ENCODE peak calls at places on chromosomes 13 and 19, in four cellular contexts. One of them, this sample, is unnamed.

GRCh38 chr19:42547927-42548326 is 19.6 kb upstream of the CEACAM1 start:
- DNase-seq in OCI-LY7: no peak
- DNase-seq in fibroblast of mammary gland: no peak
- DNase-seq in foreskin fibroblast: no peak
- DNase-seq in this sample: no peak

GRCh38 chr19:28394705-28395104 is 818.2 kb downstream of the UQCRFS1 start:
- DNase-seq in OCI-LY7: peak; percentile 51
- DNase-seq in fibroblast of mammary gland: no peak
- DNase-seq in foreskin fibroblast: no peak
- DNase-seq in this sample: no peak

GRCh38 chr13:112333756-112334543 is 42.2 kb upstream of the SPACA7 start:
- DNase-seq in OCI-LY7: no peak
- DNase-seq in fibroblast of mammary gland: peak; percentile 11
- DNase-seq in foreskin fibroblast: no peak
- DNase-seq in this sample: no peak

GRCh38 chr13:36360863-36361262 is 14.7 kb upstream of the SPART start:
- DNase-seq in OCI-LY7: no peak
- DNase-seq in fibroblast of mammary gland: no peak
- DNase-seq in foreskin fibroblast: no peak
- DNase-seq in this sample: no peak

GRCh38 chr13:20191902-20192469 is 752 bp downstream of the GJB2 start:
- DNase-seq in OCI-LY7: no peak
- DNase-seq in fibroblast of mammary gland: peak; percentile 32
- DNase-seq in foreskin fibroblast: no peak
- DNase-seq in this sample: peak; percentile 63

GRCh38 chr19:23762548-23762883 is 3.8 kb upstream of the ZNF681 start:
- DNase-seq in OCI-LY7: no peak
- DNase-seq in fibroblast of mammary gland: no peak
- DNase-seq in foreskin fibroblast: no peak
- DNase-seq in this sample: no peak

GRCh38 chr19:41341669-41342490 is 11.8 kb downstream of the TGFB1 start:
- DNase-seq in OCI-LY7: no peak
- DNase-seq in fibroblast of mammary gland: no peak
- DNase-seq in foreskin fibroblast: no peak
- DNase-seq in this sample: no peak

GRCh38 chr13:73261739-73262216 is 203.0 kb downstream of the KLF5 start:
- DNase-seq in OCI-LY7: no peak
- DNase-seq in fibroblast of mammary gland: no peak
- DNase-seq in foreskin fibroblast: no peak
- DNase-seq in this sample: no peak

GRCh38 chr13:51704399-51705306 is 99.3 kb downstream of the DHRS12 start:
- DNase-seq in OCI-LY7: peak; percentile 53
- DNase-seq in fibroblast of mammary gland: no peak
- DNase-seq in foreskin fibroblast: no peak
- DNase-seq in this sample: peak; percentile 62

GRCh38 chr13:101767096-101767495 is 314.6 kb downstream of the ITGBL1 start:
- DNase-seq in OCI-LY7: no peak
- DNase-seq in fibroblast of mammary gland: no peak
- DNase-seq in foreskin fibroblast: no peak
- DNase-seq in this sample: no peak

GRCh38 chr19:18995804-18996241 is 37.5 kb downstream of the SUGP2 start:
- DNase-seq in OCI-LY7: peak; percentile 74
- DNase-seq in fibroblast of mammary gland: peak; percentile 91
- DNase-seq in foreskin fibroblast: peak; percentile 85
- DNase-seq in this sample: peak; percentile 59
- TF ChIP-seq CTCF in OCI-LY7: peak; percentile 77
- TF ChIP-seq CTCF in fibroblast of mammary gland: peak; percentile 72
- TF ChIP-seq CTCF in foreskin fibroblast: peak; percentile 89
- TF ChIP-seq CTCF in this sample: peak; percentile 38

GRCh38 chr19:681029-681626 is 4.9 kb downstream of the FSTL3 start:
- DNase-seq in OCI-LY7: peak; percentile 93
- DNase-seq in fibroblast of mammary gland: no peak
- DNase-seq in foreskin fibroblast: no peak
- DNase-seq in this sample: peak; percentile 97
- H3K4me3 ChIP-seq in OCI-LY7: peak overlapping the region; percentile 67
- H3K4me3 ChIP-seq in fibroblast of mammary gland: no peak overlapping the region
- H3K4me3 ChIP-seq in foreskin fibroblast: peak overlapping the region; percentile 45
- H3K4me3 ChIP-seq in this sample: peak overlapping the region; percentile 12

DNA sequence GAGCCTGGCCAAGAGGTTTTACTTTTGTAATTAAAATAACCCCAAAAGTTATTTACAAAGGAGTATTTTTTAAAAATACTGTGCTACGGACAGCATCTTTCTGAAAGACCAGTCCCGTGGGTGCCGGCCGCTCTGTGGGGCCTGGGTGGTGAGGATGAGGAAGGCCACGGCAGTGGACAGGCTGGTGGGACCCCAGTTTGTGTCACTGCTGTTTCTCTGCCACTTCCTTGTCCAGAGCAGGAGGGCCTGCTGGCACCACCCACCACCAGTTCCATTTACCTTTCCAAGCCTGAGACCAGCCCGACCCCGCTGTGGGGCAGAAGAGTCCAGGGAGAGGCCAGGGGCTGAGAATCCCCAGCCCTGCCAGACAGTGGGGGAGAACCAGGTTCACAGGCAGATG is 23.8 kb downstream of the ELAVL1 start:
- DNase-seq in OCI-LY7: no peak
- DNase-seq in fibroblast of mammary gland: no peak
- DNase-seq in foreskin fibroblast: no peak
- DNase-seq in this sample: no peak
- TF ChIP-seq CTCF in OCI-LY7: no peak
- TF ChIP-seq CTCF in fibroblast of mammary gland: no peak
- TF ChIP-seq CTCF in foreskin fibroblast: no peak
- TF ChIP-seq CTCF in this sample: no peak

GRCh38 chr19:3048190-3048533 is 14.1 kb downstream of the TLE5 start:
- DNase-seq in OCI-LY7: no peak
- DNase-seq in fibroblast of mammary gland: no peak
- DNase-seq in foreskin fibroblast: no peak
- DNase-seq in this sample: no peak

GRCh38 chr19:3049089-3049488 is 13.2 kb downstream of the TLE5 start:
- DNase-seq in OCI-LY7: no peak
- DNase-seq in fibroblast of mammary gland: no peak
- DNase-seq in foreskin fibroblast: no peak
- DNase-seq in this sample: no peak

GRCh38 chr19:3045885-3046603 is 16.3 kb downstream of the TLE5 start:
- DNase-seq in OCI-LY7: no peak
- DNase-seq in fibroblast of mammary gland: no peak
- DNase-seq in foreskin fibroblast: no peak
- DNase-seq in this sample: no peak

GRCh38 chr19:3047307-3048189 is 14.7 kb downstream of the TLE5 start:
- DNase-seq in OCI-LY7: peak; percentile 46
- DNase-seq in fibroblast of mammary gland: peak; percentile 83
- DNase-seq in foreskin fibroblast: peak; percentile 77
- DNase-seq in this sample: peak; percentile 37

GRCh38 chr19:3046621-3047306 is 15.5 kb downstream of the TLE5 start:
- DNase-seq in OCI-LY7: no peak
- DNase-seq in fibroblast of mammary gland: no peak
- DNase-seq in foreskin fibroblast: no peak
- DNase-seq in this sample: no peak
- H3K4me3 ChIP-seq in OCI-LY7: peak overlapping the region; percentile 47
- H3K4me3 ChIP-seq in fibroblast of mammary gland: no peak overlapping the region
- H3K4me3 ChIP-seq in foreskin fibroblast: no peak overlapping the region
- H3K4me3 ChIP-seq in this sample: no peak overlapping the region

DNA sequence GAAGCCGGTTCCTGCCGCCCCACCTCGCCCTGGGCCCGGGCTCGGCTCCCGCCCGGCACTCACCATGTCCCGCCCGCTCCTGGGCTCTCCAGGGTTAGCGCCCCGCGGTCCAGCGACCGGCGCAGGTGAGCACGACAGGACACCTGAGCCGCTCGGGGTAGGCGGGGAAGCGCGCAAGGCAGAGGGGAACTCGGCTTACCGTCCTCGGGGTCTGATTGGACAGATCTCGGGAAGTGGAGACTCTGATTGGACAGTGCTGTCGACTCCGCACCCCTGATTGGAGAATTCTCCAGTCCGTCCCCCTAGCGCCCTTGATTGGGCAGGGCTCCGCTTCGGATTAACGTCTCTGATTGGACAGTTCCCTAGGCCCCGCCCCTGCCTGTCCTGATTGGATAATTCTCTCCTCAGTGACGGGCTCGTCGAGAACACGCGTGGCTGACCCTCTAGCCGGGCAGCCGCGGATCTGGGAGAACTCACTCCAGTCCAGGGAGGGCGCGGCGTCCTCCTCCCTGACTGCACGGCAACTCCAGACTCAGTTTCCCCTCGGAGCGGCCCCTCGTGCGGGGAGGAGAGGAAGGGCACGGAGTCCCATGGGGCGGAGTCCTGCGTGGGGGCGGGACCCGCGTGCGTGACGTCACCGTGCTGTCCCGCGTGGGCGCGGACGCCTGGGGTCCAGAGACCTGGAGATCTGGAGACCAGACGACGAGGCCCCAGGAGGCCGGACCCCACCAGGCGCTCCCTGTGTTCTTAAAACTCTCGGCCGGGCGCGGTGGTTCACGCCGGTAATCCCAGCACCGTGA is at the start of gene ZNF77:
- DNase-seq in OCI-LY7: peak; percentile 100
- DNase-seq in fibroblast of mammary gland: peak; percentile 99
- DNase-seq in foreskin fibroblast: peak; percentile 99
- DNase-seq in this sample: peak; percentile 98
- TF ChIP-seq CTCF in OCI-LY7: no peak
- TF ChIP-seq CTCF in fibroblast of mammary gland: no peak
- TF ChIP-seq CTCF in foreskin fibroblast: no peak
- TF ChIP-seq CTCF in this sample: no peak

GRCh38 chr19:36100476-36100875 is 10.5 kb upstream of the OVOL3 start:
- DNase-seq in OCI-LY7: no peak
- DNase-seq in fibroblast of mammary gland: no peak
- DNase-seq in foreskin fibroblast: no peak
- DNase-seq in this sample: no peak
- H3K4me3 ChIP-seq in OCI-LY7: no peak overlapping the region
- H3K4me3 ChIP-seq in fibroblast of mammary gland: no peak overlapping the region
- H3K4me3 ChIP-seq in foreskin fibroblast: no peak overlapping the region
- H3K4me3 ChIP-seq in this sample: no peak overlapping the region

GRCh38 chr13:53068841-53069520 is 40.4 kb downstream of the OLFM4 start:
- DNase-seq in OCI-LY7: no peak
- DNase-seq in fibroblast of mammary gland: no peak
- DNase-seq in foreskin fibroblast: no peak
- DNase-seq in this sample: no peak
- TF ChIP-seq CTCF in OCI-LY7: no peak
- TF ChIP-seq CTCF in fibroblast of mammary gland: no peak
- TF ChIP-seq CTCF in foreskin fibroblast: no peak
- TF ChIP-seq CTCF in this sample: no peak

DNA sequence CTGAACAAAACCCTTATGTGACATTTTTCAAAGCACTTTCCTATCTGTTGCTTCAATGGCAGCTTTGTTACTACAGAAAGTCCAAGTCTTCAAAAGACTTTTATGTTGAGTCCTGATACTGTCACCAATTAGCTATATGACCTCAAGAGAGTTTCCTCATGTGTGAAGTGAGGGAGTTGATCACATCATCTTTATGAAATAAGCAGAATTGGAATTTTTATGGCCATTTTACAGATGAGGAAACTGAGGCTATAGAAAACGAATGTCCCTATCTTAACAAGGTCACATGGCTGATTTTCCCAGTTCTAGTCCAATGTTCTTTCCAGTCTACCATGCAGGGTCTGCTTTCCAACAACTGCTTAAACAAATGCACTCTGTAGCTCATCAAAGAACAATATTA is 2.6 kb downstream of the TNFRSF19 start:
- DNase-seq in OCI-LY7: no peak
- DNase-seq in fibroblast of mammary gland: no peak
- DNase-seq in foreskin fibroblast: no peak
- DNase-seq in this sample: peak; percentile 57
- H3K4me3 ChIP-seq in OCI-LY7: no peak overlapping the region
- H3K4me3 ChIP-seq in fibroblast of mammary gland: no peak overlapping the region
- H3K4me3 ChIP-seq in foreskin fibroblast: peak overlapping the region; percentile 32
- H3K4me3 ChIP-seq in this sample: peak overlapping the region; percentile 82

GRCh38 chr19:12649941-12650340 is 16.6 kb downstream of the MAN2B1 start:
- DNase-seq in OCI-LY7: no peak
- DNase-seq in fibroblast of mammary gland: no peak
- DNase-seq in foreskin fibroblast: no peak
- DNase-seq in this sample: no peak

GRCh38 chr19:12647047-12647446 is 19.5 kb downstream of the MAN2B1 start:
- DNase-seq in OCI-LY7: no peak
- DNase-seq in fibroblast of mammary gland: no peak
- DNase-seq in foreskin fibroblast: no peak
- DNase-seq in this sample: no peak

GRCh38 chr19:12646551-12646950 is 20.0 kb downstream of the MAN2B1 start:
- DNase-seq in OCI-LY7: no peak
- DNase-seq in fibroblast of mammary gland: no peak
- DNase-seq in foreskin fibroblast: no peak
- DNase-seq in this sample: no peak

GRCh38 chr19:12647490-12648071 is 19.0 kb downstream of the MAN2B1 start:
- DNase-seq in OCI-LY7: no peak
- DNase-seq in fibroblast of mammary gland: no peak
- DNase-seq in foreskin fibroblast: peak; percentile 35
- DNase-seq in this sample: peak; percentile 24

DNA sequence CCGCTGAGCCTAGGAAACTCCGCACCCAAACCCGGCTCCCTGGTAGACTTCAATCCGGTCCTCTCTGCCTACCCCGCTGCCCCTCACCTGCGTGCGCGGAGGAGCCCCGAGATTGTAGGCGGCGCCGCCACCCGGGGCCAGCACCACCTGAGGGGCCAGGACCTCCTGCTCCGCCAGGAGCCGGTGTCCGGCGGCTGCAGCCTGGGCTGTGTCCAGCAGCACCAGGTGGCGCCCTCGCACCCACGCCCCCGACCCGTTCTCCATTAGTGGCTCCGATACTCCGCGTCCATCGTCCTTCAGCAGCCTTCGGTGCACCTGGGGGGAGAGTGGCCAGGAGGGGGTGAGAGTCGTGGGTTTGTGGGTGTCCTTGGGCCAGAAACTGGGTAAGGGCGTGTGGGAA is 18.5 kb downstream of the MAN2B1 start:
- DNase-seq in OCI-LY7: no peak
- DNase-seq in fibroblast of mammary gland: no peak
- DNase-seq in foreskin fibroblast: no peak
- DNase-seq in this sample: no peak
- TF ChIP-seq CTCF in OCI-LY7: peak; percentile 24
- TF ChIP-seq CTCF in fibroblast of mammary gland: no peak
- TF ChIP-seq CTCF in foreskin fibroblast: peak; percentile 13
- TF ChIP-seq CTCF in this sample: no peak